ENCODE peak calls at places on chromosomes 12 and 14, in ten cellular contexts. One of them, this sample, is unnamed.
A peak's percentile ranks its signal among the peaks of the same experiment; 100 is the strongest.

GRCh38 chr12:1459339-1459738 is 135.0 kb downstream of the FBXL14 start:
- DNase-seq in mesothelial cell of epicardium: no peak
- DNase-seq in cardiac fibroblast: no peak
- DNase-seq in mucosa of descending colon: no peak
- DNase-seq in NB4: no peak
- DNase-seq in GM06990: no peak
- DNase-seq in K562: no peak
- DNase-seq in lower lobe of right lung: no peak
- DNase-seq in neural crest cell: no peak
- DNase-seq in WERI-Rb-1: no peak
- DNase-seq in this sample: no peak

GRCh38 chr12:10562306-10562933 is 51.0 kb downstream of the MAGOHB start:
- DNase-seq in mesothelial cell of epicardium: no peak
- DNase-seq in cardiac fibroblast: peak; percentile 73
- DNase-seq in mucosa of descending colon: no peak
- DNase-seq in NB4: peak; percentile 63
- DNase-seq in GM06990: no peak
- DNase-seq in K562: peak; percentile 12
- DNase-seq in lower lobe of right lung: no peak
- DNase-seq in neural crest cell: peak; percentile 9
- DNase-seq in WERI-Rb-1: no peak
- DNase-seq in this sample: no peak

GRCh38 chr12:130142736-130143135 is 19.5 kb upstream of the FZD10 start:
- DNase-seq in mesothelial cell of epicardium: no peak
- DNase-seq in cardiac fibroblast: no peak
- DNase-seq in mucosa of descending colon: no peak
- DNase-seq in NB4: no peak
- DNase-seq in GM06990: no peak
- DNase-seq in K562: no peak
- DNase-seq in lower lobe of right lung: peak; percentile 30
- DNase-seq in neural crest cell: no peak
- DNase-seq in WERI-Rb-1: no peak
- DNase-seq in this sample: no peak

GRCh38 chr12:47736877-47737676 is 11.8 kb upstream of the ENDOU start:
- DNase-seq in mesothelial cell of epicardium: no peak
- DNase-seq in cardiac fibroblast: peak; percentile 75
- DNase-seq in mucosa of descending colon: peak; percentile 76
- DNase-seq in NB4: no peak
- DNase-seq in GM06990: no peak
- DNase-seq in K562: peak; percentile 65
- DNase-seq in lower lobe of right lung: peak; percentile 91
- DNase-seq in neural crest cell: no peak
- DNase-seq in WERI-Rb-1: no peak
- DNase-seq in this sample: peak; percentile 58

GRCh38 chr12:78703820-78704525 is 160.6 kb upstream of the SYT1 start:
- DNase-seq in mesothelial cell of epicardium: no peak
- DNase-seq in cardiac fibroblast: peak; percentile 92
- DNase-seq in mucosa of descending colon: no peak
- DNase-seq in NB4: no peak
- DNase-seq in GM06990: no peak
- DNase-seq in K562: no peak
- DNase-seq in lower lobe of right lung: no peak
- DNase-seq in neural crest cell: no peak
- DNase-seq in WERI-Rb-1: no peak
- DNase-seq in this sample: no peak

GRCh38 chr12:39755475-39755874 is 135.9 kb upstream of the ABCD2 start:
- DNase-seq in mesothelial cell of epicardium: no peak
- DNase-seq in cardiac fibroblast: no peak
- DNase-seq in mucosa of descending colon: no peak
- DNase-seq in NB4: no peak
- DNase-seq in GM06990: no peak
- DNase-seq in K562: no peak
- DNase-seq in lower lobe of right lung: no peak
- DNase-seq in neural crest cell: no peak
- DNase-seq in WERI-Rb-1: no peak
- DNase-seq in this sample: no peak

GRCh38 chr12:58313091-58313855 is 371.9 kb downstream of the ATP23 start:
- DNase-seq in mesothelial cell of epicardium: no peak
- DNase-seq in cardiac fibroblast: peak; percentile 90
- DNase-seq in mucosa of descending colon: no peak
- DNase-seq in NB4: no peak
- DNase-seq in GM06990: no peak
- DNase-seq in K562: no peak
- DNase-seq in lower lobe of right lung: no peak
- DNase-seq in neural crest cell: no peak
- DNase-seq in WERI-Rb-1: no peak
- DNase-seq in this sample: no peak

GRCh38 chr12:104314242-104314614 is 10.7 kb downstream of the EID3 start:
- DNase-seq in mesothelial cell of epicardium: no peak
- DNase-seq in cardiac fibroblast: peak; percentile 35
- DNase-seq in mucosa of descending colon: no peak
- DNase-seq in NB4: peak; percentile 45
- DNase-seq in GM06990: no peak
- DNase-seq in K562: no peak
- DNase-seq in lower lobe of right lung: no peak
- DNase-seq in neural crest cell: no peak
- DNase-seq in WERI-Rb-1: no peak
- DNase-seq in this sample: no peak

GRCh38 chr12:55736780-55737580 is 5.9 kb upstream of the GDF11 start:
- DNase-seq in mesothelial cell of epicardium: peak; percentile 57
- DNase-seq in cardiac fibroblast: peak; percentile 80
- DNase-seq in mucosa of descending colon: peak; percentile 92
- DNase-seq in NB4: peak; percentile 78
- DNase-seq in GM06990: no peak
- DNase-seq in K562: peak; percentile 69
- DNase-seq in lower lobe of right lung: peak; percentile 80
- DNase-seq in neural crest cell: peak; percentile 56
- DNase-seq in WERI-Rb-1: peak; percentile 93
- DNase-seq in this sample: peak; percentile 83

GRCh38 chr12:43004908-43005307 is 415.4 kb upstream of the PRICKLE1 start:
- DNase-seq in mesothelial cell of epicardium: no peak
- DNase-seq in cardiac fibroblast: no peak
- DNase-seq in mucosa of descending colon: no peak
- DNase-seq in NB4: no peak
- DNase-seq in GM06990: no peak
- DNase-seq in K562: no peak
- DNase-seq in lower lobe of right lung: no peak
- DNase-seq in neural crest cell: no peak
- DNase-seq in WERI-Rb-1: no peak
- DNase-seq in this sample: no peak

DNA sequence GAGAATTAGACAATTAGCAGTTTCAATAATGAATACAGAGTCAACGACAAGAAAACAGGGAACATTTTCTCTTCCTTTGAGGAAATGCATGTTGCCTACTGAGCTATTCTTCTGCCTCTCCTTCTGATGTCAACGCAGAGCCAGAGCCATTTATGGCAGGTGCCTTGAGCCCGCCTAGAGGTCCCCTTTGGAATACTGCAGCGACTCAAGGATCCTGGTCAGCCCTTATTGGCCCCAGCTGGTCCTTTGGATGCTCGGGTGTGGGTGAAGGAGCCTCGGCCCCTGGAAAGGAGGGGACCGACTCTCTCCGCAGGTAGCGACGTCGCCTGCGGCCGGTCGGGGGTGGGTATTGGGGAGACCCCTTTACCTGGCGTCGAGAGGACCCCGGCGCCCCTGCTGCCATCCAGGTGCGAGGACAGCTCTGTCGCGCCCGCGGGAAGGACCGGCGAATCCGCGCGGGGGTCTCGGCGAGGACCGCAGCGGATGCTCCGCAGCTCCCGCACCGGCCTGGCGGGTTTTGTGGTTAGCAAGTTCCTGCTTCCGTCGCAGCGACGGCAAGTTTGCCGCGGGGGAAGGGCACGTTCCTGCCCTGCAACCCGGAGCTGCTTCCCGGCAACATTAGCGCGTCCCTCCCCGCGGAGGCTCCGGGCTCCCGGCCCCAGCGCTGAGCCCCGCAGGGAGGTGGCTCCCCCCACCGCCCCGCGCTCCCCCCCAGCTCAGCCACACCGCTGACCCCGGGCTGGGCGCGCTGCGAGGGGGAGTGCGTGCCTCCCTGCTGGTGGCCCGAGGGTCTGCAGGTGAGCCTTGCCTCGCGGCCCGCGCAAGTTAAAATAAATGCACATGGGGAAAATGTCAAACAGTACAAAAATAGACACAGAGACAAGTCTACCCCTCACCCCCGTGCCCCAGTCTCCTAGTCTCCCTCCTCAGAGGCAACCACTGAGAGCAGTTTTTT is at the start of gene MANSC1:
- DNase-seq in mesothelial cell of epicardium: peak; percentile 70
- DNase-seq in cardiac fibroblast: peak; percentile 22
- DNase-seq in mucosa of descending colon: peak; percentile 89
- DNase-seq in NB4: peak; percentile 70
- DNase-seq in GM06990: peak; percentile 51
- DNase-seq in K562: peak; percentile 58
- DNase-seq in lower lobe of right lung: peak; percentile 86
- DNase-seq in neural crest cell: peak; percentile 52
- DNase-seq in WERI-Rb-1: peak; percentile 70
- DNase-seq in this sample: peak; percentile 69
- TF ChIP-seq CTCF in mesothelial cell of epicardium: peak; percentile 71
- TF ChIP-seq CTCF in cardiac fibroblast: peak; percentile 38
- TF ChIP-seq CTCF in mucosa of descending colon: no peak
- TF ChIP-seq CTCF in NB4: peak; percentile 30
- TF ChIP-seq CTCF in GM06990: peak; percentile 18
- TF ChIP-seq CTCF in K562: peak; percentile 27
- TF ChIP-seq CTCF in lower lobe of right lung: peak; percentile 51
- TF ChIP-seq CTCF in neural crest cell: peak; percentile 80
- TF ChIP-seq CTCF in WERI-Rb-1: peak; percentile 52
- TF ChIP-seq CTCF in this sample: peak; percentile 84

GRCh38 chr12:75705749-75706719 is 194.6 kb upstream of the KRR1 start:
- DNase-seq in mesothelial cell of epicardium: no peak
- DNase-seq in cardiac fibroblast: peak; percentile 98
- DNase-seq in mucosa of descending colon: no peak
- DNase-seq in NB4: no peak
- DNase-seq in GM06990: no peak
- DNase-seq in K562: peak; percentile 32
- DNase-seq in lower lobe of right lung: no peak
- DNase-seq in neural crest cell: no peak
- DNase-seq in WERI-Rb-1: no peak
- DNase-seq in this sample: no peak
- TF ChIP-seq CTCF in mesothelial cell of epicardium: no peak
- TF ChIP-seq CTCF in cardiac fibroblast: no peak
- TF ChIP-seq CTCF in mucosa of descending colon: no peak
- TF ChIP-seq CTCF in NB4: no peak
- TF ChIP-seq CTCF in GM06990: no peak
- TF ChIP-seq CTCF in K562: no peak
- TF ChIP-seq CTCF in lower lobe of right lung: no peak
- TF ChIP-seq CTCF in neural crest cell: no peak
- TF ChIP-seq CTCF in WERI-Rb-1: no peak
- TF ChIP-seq CTCF in this sample: no peak

DNA sequence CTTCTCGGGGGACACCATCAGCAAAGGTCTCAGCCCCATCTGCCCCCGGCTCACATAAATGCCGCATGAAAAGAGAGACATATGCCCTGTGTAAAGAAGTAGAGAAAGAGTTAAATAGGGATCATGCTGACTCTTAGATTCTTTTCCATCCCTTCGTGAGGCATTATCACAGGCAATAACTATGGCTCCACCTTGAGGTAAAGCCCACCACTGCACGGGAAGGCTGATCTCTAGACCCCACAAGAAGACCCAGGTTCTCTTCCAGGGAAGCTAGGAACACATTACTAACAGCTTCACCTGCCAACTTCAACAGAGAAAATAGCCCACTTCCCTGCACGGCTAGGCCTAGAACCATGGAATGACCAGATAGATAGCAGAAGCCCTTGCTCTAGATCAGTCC is 14.1 kb upstream of the NOP2 start:
- DNase-seq in mesothelial cell of epicardium: no peak
- DNase-seq in cardiac fibroblast: no peak
- DNase-seq in mucosa of descending colon: no peak
- DNase-seq in NB4: peak; percentile 20
- DNase-seq in GM06990: no peak
- DNase-seq in K562: no peak
- DNase-seq in lower lobe of right lung: no peak
- DNase-seq in neural crest cell: no peak
- DNase-seq in WERI-Rb-1: no peak
- DNase-seq in this sample: peak; percentile 40
- TF ChIP-seq CTCF in mesothelial cell of epicardium: peak; percentile 20
- TF ChIP-seq CTCF in cardiac fibroblast: no peak
- TF ChIP-seq CTCF in mucosa of descending colon: no peak
- TF ChIP-seq CTCF in NB4: peak; percentile 40
- TF ChIP-seq CTCF in GM06990: no peak
- TF ChIP-seq CTCF in K562: peak; percentile 11
- TF ChIP-seq CTCF in lower lobe of right lung: no peak
- TF ChIP-seq CTCF in neural crest cell: peak; percentile 48
- TF ChIP-seq CTCF in WERI-Rb-1: peak; percentile 51
- TF ChIP-seq CTCF in this sample: no peak

DNA sequence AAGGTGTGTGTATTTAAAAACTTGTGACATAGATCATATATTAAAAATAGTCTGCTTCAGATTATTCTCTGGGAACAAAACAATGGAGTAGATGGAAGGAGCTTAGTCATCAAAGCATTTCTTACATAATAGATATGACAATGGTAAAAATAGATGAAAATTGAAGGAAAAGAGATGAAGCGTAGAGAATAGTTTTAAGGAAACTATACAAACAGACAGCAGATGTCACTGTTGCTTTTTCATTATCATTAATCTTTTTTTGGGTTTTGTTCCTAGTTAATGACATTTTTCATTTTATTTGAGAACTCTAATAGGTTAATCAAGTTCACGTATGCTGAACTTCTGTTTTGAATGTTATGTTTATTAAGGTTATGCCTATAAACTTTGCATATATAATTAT is 149.2 kb upstream of the FBXO33 start:
- DNase-seq in mesothelial cell of epicardium: no peak
- DNase-seq in cardiac fibroblast: peak; percentile 33
- DNase-seq in mucosa of descending colon: no peak
- DNase-seq in NB4: no peak
- DNase-seq in GM06990: no peak
- DNase-seq in K562: no peak
- DNase-seq in lower lobe of right lung: no peak
- DNase-seq in neural crest cell: no peak
- DNase-seq in WERI-Rb-1: no peak
- DNase-seq in this sample: no peak
- TF ChIP-seq CTCF in mesothelial cell of epicardium: no peak
- TF ChIP-seq CTCF in cardiac fibroblast: no peak
- TF ChIP-seq CTCF in mucosa of descending colon: no peak
- TF ChIP-seq CTCF in NB4: no peak
- TF ChIP-seq CTCF in GM06990: no peak
- TF ChIP-seq CTCF in K562: no peak
- TF ChIP-seq CTCF in lower lobe of right lung: no peak
- TF ChIP-seq CTCF in neural crest cell: peak; percentile 55
- TF ChIP-seq CTCF in WERI-Rb-1: no peak
- TF ChIP-seq CTCF in this sample: no peak

GRCh38 chr14:106694638-106695393 is 1168.4 kb downstream of the TMEM121 start:
- DNase-seq in mesothelial cell of epicardium: no peak
- DNase-seq in cardiac fibroblast: no peak
- DNase-seq in mucosa of descending colon: peak; percentile 35
- DNase-seq in NB4: peak; percentile 81
- DNase-seq in GM06990: peak; percentile 76
- DNase-seq in K562: no peak
- DNase-seq in lower lobe of right lung: peak; percentile 56
- DNase-seq in neural crest cell: no peak
- DNase-seq in WERI-Rb-1: peak; percentile 15
- DNase-seq in this sample: no peak
- TF ChIP-seq CTCF in mesothelial cell of epicardium: no peak
- TF ChIP-seq CTCF in cardiac fibroblast: peak; percentile 2
- TF ChIP-seq CTCF in mucosa of descending colon: no peak
- TF ChIP-seq CTCF in NB4: peak; percentile 87
- TF ChIP-seq CTCF in GM06990: peak; percentile 91
- TF ChIP-seq CTCF in K562: no peak
- TF ChIP-seq CTCF in lower lobe of right lung: peak; percentile 11
- TF ChIP-seq CTCF in neural crest cell: no peak
- TF ChIP-seq CTCF in WERI-Rb-1: peak; percentile 46
- TF ChIP-seq CTCF in this sample: no peak